ENCODE peak calls at places on chromosome 13, in nine cellular contexts. One of them, this sample, is unnamed.

GRCh38 chr13:112775791-112776279 is 86.0 kb downstream of the ATP11A start:
- DNase-seq in AG08395: no peak
- DNase-seq in EH: no peak
- DNase-seq in left kidney: peak
- DNase-seq in HFF-Myc: no peak
- DNase-seq in stimulated activated CD8-positive, alpha-beta memory T cell treated with anti-CD3 and anti-CD28 coated beads, Interleukin-15, amount 100 ng/mL, for 24 hours: no peak
- DNase-seq in smooth muscle cell of the brain vasculature: no peak
- DNase-seq in mesenchymal stem cell: no peak
- DNase-seq in neural crest cell: no peak
- DNase-seq in this sample: no peak

GRCh38 chr13:110331362-110331761 is 24.3 kb downstream of the COL4A2 start:
- DNase-seq in AG08395: peak
- DNase-seq in mesenchymal stem cell: no peak
- DNase-seq in HFF-Myc: no peak
- DNase-seq in left kidney: peak
- DNase-seq in stimulated activated CD8-positive, alpha-beta memory T cell treated with anti-CD3 and anti-CD28 coated beads, Interleukin-15, amount 100 ng/mL, for 24 hours: no peak
- DNase-seq in smooth muscle cell of the brain vasculature: no peak
- DNase-seq in neural crest cell: no peak
- DNase-seq in EH: peak
- DNase-seq in this sample: no peak

GRCh38 chr13:45674908-45675307 is 27.2 kb upstream of the CBY2 start:
- DNase-seq in HFF-Myc: peak
- DNase-seq in AG08395: peak
- DNase-seq in smooth muscle cell of the brain vasculature: peak
- DNase-seq in mesenchymal stem cell: peak
- DNase-seq in neural crest cell: no peak
- DNase-seq in left kidney: no peak
- DNase-seq in stimulated activated CD8-positive, alpha-beta memory T cell treated with anti-CD3 and anti-CD28 coated beads, Interleukin-15, amount 100 ng/mL, for 24 hours: no peak
- DNase-seq in EH: peak
- DNase-seq in this sample: peak

GRCh38 chr13:48783181-48783630 is 129.5 kb downstream of the CYSLTR2 start:
- DNase-seq in EH: peak
- DNase-seq in HFF-Myc: peak
- DNase-seq in AG08395: peak
- DNase-seq in left kidney: no peak
- DNase-seq in mesenchymal stem cell: peak
- DNase-seq in stimulated activated CD8-positive, alpha-beta memory T cell treated with anti-CD3 and anti-CD28 coated beads, Interleukin-15, amount 100 ng/mL, for 24 hours: no peak
- DNase-seq in neural crest cell: no peak
- DNase-seq in smooth muscle cell of the brain vasculature: peak
- DNase-seq in this sample: peak

GRCh38 chr13:78881746-78882145 is 222.8 kb upstream of the OBI1 start:
- DNase-seq in HFF-Myc: no peak
- DNase-seq in AG08395: no peak
- DNase-seq in neural crest cell: no peak
- DNase-seq in EH: no peak
- DNase-seq in smooth muscle cell of the brain vasculature: no peak
- DNase-seq in stimulated activated CD8-positive, alpha-beta memory T cell treated with anti-CD3 and anti-CD28 coated beads, Interleukin-15, amount 100 ng/mL, for 24 hours: no peak
- DNase-seq in mesenchymal stem cell: no peak
- DNase-seq in left kidney: peak
- DNase-seq in this sample: no peak

GRCh38 chr13:104949840-104950805 is 1585.3 kb downstream of the EFNB2 start:
- DNase-seq in mesenchymal stem cell: peak
- DNase-seq in HFF-Myc: no peak
- DNase-seq in left kidney: peak
- DNase-seq in EH: no peak
- DNase-seq in neural crest cell: no peak
- DNase-seq in smooth muscle cell of the brain vasculature: no peak
- DNase-seq in stimulated activated CD8-positive, alpha-beta memory T cell treated with anti-CD3 and anti-CD28 coated beads, Interleukin-15, amount 100 ng/mL, for 24 hours: no peak
- DNase-seq in AG08395: no peak
- DNase-seq in this sample: no peak

GRCh38 chr13:79258489-79258888 is 147.6 kb downstream of the RBM26 start:
- DNase-seq in left kidney: no peak
- DNase-seq in stimulated activated CD8-positive, alpha-beta memory T cell treated with anti-CD3 and anti-CD28 coated beads, Interleukin-15, amount 100 ng/mL, for 24 hours: no peak
- DNase-seq in smooth muscle cell of the brain vasculature: no peak
- DNase-seq in AG08395: no peak
- DNase-seq in neural crest cell: no peak
- DNase-seq in HFF-Myc: no peak
- DNase-seq in mesenchymal stem cell: no peak
- DNase-seq in EH: no peak
- DNase-seq in this sample: no peak

GRCh38 chr13:114248011-114248410 is 13.3 kb downstream of the CDC16 start:
- DNase-seq in neural crest cell: no peak
- DNase-seq in left kidney: no peak
- DNase-seq in HFF-Myc: no peak
- DNase-seq in AG08395: peak
- DNase-seq in stimulated activated CD8-positive, alpha-beta memory T cell treated with anti-CD3 and anti-CD28 coated beads, Interleukin-15, amount 100 ng/mL, for 24 hours: no peak
- DNase-seq in mesenchymal stem cell: peak
- DNase-seq in smooth muscle cell of the brain vasculature: no peak
- DNase-seq in EH: peak
- DNase-seq in this sample: peak

GRCh38 chr13:97944396-97945029 is 9.0 kb upstream of the IPO5 start:
- DNase-seq in smooth muscle cell of the brain vasculature: peak
- DNase-seq in HFF-Myc: no peak
- DNase-seq in left kidney: no peak
- DNase-seq in neural crest cell: no peak
- DNase-seq in EH: peak
- DNase-seq in mesenchymal stem cell: peak
- DNase-seq in AG08395: no peak
- DNase-seq in stimulated activated CD8-positive, alpha-beta memory T cell treated with anti-CD3 and anti-CD28 coated beads, Interleukin-15, amount 100 ng/mL, for 24 hours: no peak
- DNase-seq in this sample: peak

GRCh38 chr13:45364876-45365557 is 24.0 kb upstream of the TPT1 start:
- DNase-seq in HFF-Myc: no peak
- DNase-seq in neural crest cell: no peak
- DNase-seq in EH: no peak
- DNase-seq in mesenchymal stem cell: no peak
- DNase-seq in left kidney: peak
- DNase-seq in smooth muscle cell of the brain vasculature: no peak
- DNase-seq in stimulated activated CD8-positive, alpha-beta memory T cell treated with anti-CD3 and anti-CD28 coated beads, Interleukin-15, amount 100 ng/mL, for 24 hours: no peak
- DNase-seq in AG08395: no peak
- DNase-seq in this sample: no peak

GRCh38 chr13:106568225-106569003 is 477 bp upstream of the ARGLU1 start:
- DNase-seq in mesenchymal stem cell: no peak
- DNase-seq in left kidney: no peak
- DNase-seq in AG08395: no peak
- DNase-seq in neural crest cell: no peak
- DNase-seq in stimulated activated CD8-positive, alpha-beta memory T cell treated with anti-CD3 and anti-CD28 coated beads, Interleukin-15, amount 100 ng/mL, for 24 hours: no peak
- DNase-seq in smooth muscle cell of the brain vasculature: no peak
- DNase-seq in HFF-Myc: peak
- DNase-seq in EH: no peak
- DNase-seq in this sample: no peak

GRCh38 chr13:99062593-99062992 is 84.7 kb upstream of the DOCK9 start:
- DNase-seq in mesenchymal stem cell: no peak
- DNase-seq in AG08395: peak
- DNase-seq in neural crest cell: no peak
- DNase-seq in left kidney: peak
- DNase-seq in EH: peak
- DNase-seq in HFF-Myc: no peak
- DNase-seq in stimulated activated CD8-positive, alpha-beta memory T cell treated with anti-CD3 and anti-CD28 coated beads, Interleukin-15, amount 100 ng/mL, for 24 hours: no peak
- DNase-seq in smooth muscle cell of the brain vasculature: no peak
- DNase-seq in this sample: no peak

GRCh38 chr13:22936228-22936627 is 244.6 kb upstream of the SGCG start:
- DNase-seq in AG08395: no peak
- DNase-seq in smooth muscle cell of the brain vasculature: no peak
- DNase-seq in mesenchymal stem cell: no peak
- DNase-seq in stimulated activated CD8-positive, alpha-beta memory T cell treated with anti-CD3 and anti-CD28 coated beads, Interleukin-15, amount 100 ng/mL, for 24 hours: no peak
- DNase-seq in EH: no peak
- DNase-seq in HFF-Myc: no peak
- DNase-seq in left kidney: no peak
- DNase-seq in neural crest cell: no peak
- DNase-seq in this sample: no peak

GRCh38 chr13:97982286-97982685 is 28.8 kb downstream of the IPO5 start:
- DNase-seq in EH: peak
- DNase-seq in HFF-Myc: no peak
- DNase-seq in mesenchymal stem cell: peak
- DNase-seq in AG08395: peak
- DNase-seq in neural crest cell: no peak
- DNase-seq in smooth muscle cell of the brain vasculature: no peak
- DNase-seq in stimulated activated CD8-positive, alpha-beta memory T cell treated with anti-CD3 and anti-CD28 coated beads, Interleukin-15, amount 100 ng/mL, for 24 hours: no peak
- DNase-seq in left kidney: no peak
- DNase-seq in this sample: no peak

GRCh38 chr13:40653558-40654318 is 12.7 kb downstream of the FOXO1 start:
- DNase-seq in smooth muscle cell of the brain vasculature: no peak
- DNase-seq in mesenchymal stem cell: peak
- DNase-seq in HFF-Myc: no peak
- DNase-seq in AG08395: no peak
- DNase-seq in EH: peak
- DNase-seq in stimulated activated CD8-positive, alpha-beta memory T cell treated with anti-CD3 and anti-CD28 coated beads, Interleukin-15, amount 100 ng/mL, for 24 hours: no peak
- DNase-seq in neural crest cell: no peak
- DNase-seq in left kidney: peak
- DNase-seq in this sample: no peak

GRCh38 chr13:73996569-73996968 is 137.6 kb downstream of the KLF12 start:
- DNase-seq in EH: no peak
- DNase-seq in neural crest cell: no peak
- DNase-seq in HFF-Myc: no peak
- DNase-seq in AG08395: no peak
- DNase-seq in left kidney: no peak
- DNase-seq in mesenchymal stem cell: no peak
- DNase-seq in stimulated activated CD8-positive, alpha-beta memory T cell treated with anti-CD3 and anti-CD28 coated beads, Interleukin-15, amount 100 ng/mL, for 24 hours: no peak
- DNase-seq in smooth muscle cell of the brain vasculature: no peak
- DNase-seq in this sample: no peak

GRCh38 chr13:37652596-37652995 is 54.0 kb upstream of the POSTN start:
- DNase-seq in mesenchymal stem cell: no peak
- DNase-seq in stimulated activated CD8-positive, alpha-beta memory T cell treated with anti-CD3 and anti-CD28 coated beads, Interleukin-15, amount 100 ng/mL, for 24 hours: no peak
- DNase-seq in HFF-Myc: no peak
- DNase-seq in AG08395: no peak
- DNase-seq in EH: peak
- DNase-seq in left kidney: no peak
- DNase-seq in smooth muscle cell of the brain vasculature: no peak
- DNase-seq in neural crest cell: no peak
- DNase-seq in this sample: peak

GRCh38 chr13:72643339-72643989 is 84.0 kb downstream of the MZT1 start:
- DNase-seq in mesenchymal stem cell: peak
- DNase-seq in neural crest cell: peak
- DNase-seq in stimulated activated CD8-positive, alpha-beta memory T cell treated with anti-CD3 and anti-CD28 coated beads, Interleukin-15, amount 100 ng/mL, for 24 hours: peak
- DNase-seq in EH: peak
- DNase-seq in left kidney: peak
- DNase-seq in AG08395: peak
- DNase-seq in smooth muscle cell of the brain vasculature: peak
- DNase-seq in HFF-Myc: peak
- DNase-seq in this sample: peak

GRCh38 chr13:51887441-51887840 is 25.7 kb downstream of the CCDC70 start:
- DNase-seq in EH: no peak
- DNase-seq in neural crest cell: no peak
- DNase-seq in mesenchymal stem cell: no peak
- DNase-seq in HFF-Myc: no peak
- DNase-seq in AG08395: no peak
- DNase-seq in left kidney: no peak
- DNase-seq in stimulated activated CD8-positive, alpha-beta memory T cell treated with anti-CD3 and anti-CD28 coated beads, Interleukin-15, amount 100 ng/mL, for 24 hours: no peak
- DNase-seq in smooth muscle cell of the brain vasculature: no peak
- DNase-seq in this sample: no peak

GRCh38 chr13:103883152-103883551 is 816.9 kb upstream of the SLC10A2 start:
- DNase-seq in left kidney: peak
- DNase-seq in HFF-Myc: no peak
- DNase-seq in mesenchymal stem cell: peak
- DNase-seq in smooth muscle cell of the brain vasculature: peak
- DNase-seq in AG08395: peak
- DNase-seq in neural crest cell: peak
- DNase-seq in EH: peak
- DNase-seq in stimulated activated CD8-positive, alpha-beta memory T cell treated with anti-CD3 and anti-CD28 coated beads, Interleukin-15, amount 100 ng/mL, for 24 hours: no peak
- DNase-seq in this sample: peak

GRCh38 chr13:51585234-51585672 is 991 bp downstream of the WDFY2 start:
- DNase-seq in AG08395: no peak
- DNase-seq in neural crest cell: no peak
- DNase-seq in mesenchymal stem cell: peak
- DNase-seq in left kidney: peak
- DNase-seq in HFF-Myc: no peak
- DNase-seq in stimulated activated CD8-positive, alpha-beta memory T cell treated with anti-CD3 and anti-CD28 coated beads, Interleukin-15, amount 100 ng/mL, for 24 hours: no peak
- DNase-seq in EH: peak
- DNase-seq in smooth muscle cell of the brain vasculature: no peak
- DNase-seq in this sample: no peak

GRCh38 chr13:80086304-80086721 is 254.6 kb downstream of the SPRY2 start:
- DNase-seq in HFF-Myc: no peak
- DNase-seq in left kidney: no peak
- DNase-seq in AG08395: no peak
- DNase-seq in mesenchymal stem cell: no peak
- DNase-seq in smooth muscle cell of the brain vasculature: no peak
- DNase-seq in neural crest cell: no peak
- DNase-seq in EH: no peak
- DNase-seq in stimulated activated CD8-positive, alpha-beta memory T cell treated with anti-CD3 and anti-CD28 coated beads, Interleukin-15, amount 100 ng/mL, for 24 hours: no peak
- DNase-seq in this sample: no peak

GRCh38 chr13:73039201-73040108 is 19.4 kb upstream of the KLF5 start:
- DNase-seq in neural crest cell: no peak
- DNase-seq in smooth muscle cell of the brain vasculature: no peak
- DNase-seq in AG08395: no peak
- DNase-seq in left kidney: no peak
- DNase-seq in EH: no peak
- DNase-seq in stimulated activated CD8-positive, alpha-beta memory T cell treated with anti-CD3 and anti-CD28 coated beads, Interleukin-15, amount 100 ng/mL, for 24 hours: no peak
- DNase-seq in mesenchymal stem cell: no peak
- DNase-seq in HFF-Myc: no peak
- DNase-seq in this sample: no peak

GRCh38 chr13:45500492-45501174 is 35.9 kb downstream of the COG3 start:
- DNase-seq in left kidney: no peak
- DNase-seq in neural crest cell: no peak
- DNase-seq in HFF-Myc: peak
- DNase-seq in AG08395: peak
- DNase-seq in smooth muscle cell of the brain vasculature: peak
- DNase-seq in stimulated activated CD8-positive, alpha-beta memory T cell treated with anti-CD3 and anti-CD28 coated beads, Interleukin-15, amount 100 ng/mL, for 24 hours: no peak
- DNase-seq in EH: peak
- DNase-seq in mesenchymal stem cell: peak
- DNase-seq in this sample: peak

GRCh38 chr13:105450784-105451183 is 1084.7 kb downstream of the EFNB2 start:
- DNase-seq in smooth muscle cell of the brain vasculature: no peak
- DNase-seq in HFF-Myc: no peak
- DNase-seq in EH: no peak
- DNase-seq in AG08395: no peak
- DNase-seq in neural crest cell: no peak
- DNase-seq in mesenchymal stem cell: no peak
- DNase-seq in stimulated activated CD8-positive, alpha-beta memory T cell treated with anti-CD3 and anti-CD28 coated beads, Interleukin-15, amount 100 ng/mL, for 24 hours: no peak
- DNase-seq in left kidney: no peak
- DNase-seq in this sample: no peak

GRCh38 chr13:111318396-111318795 is 2.0 kb upstream of the TEX29 start:
- DNase-seq in mesenchymal stem cell: no peak
- DNase-seq in smooth muscle cell of the brain vasculature: no peak
- DNase-seq in AG08395: no peak
- DNase-seq in neural crest cell: no peak
- DNase-seq in EH: no peak
- DNase-seq in stimulated activated CD8-positive, alpha-beta memory T cell treated with anti-CD3 and anti-CD28 coated beads, Interleukin-15, amount 100 ng/mL, for 24 hours: no peak
- DNase-seq in HFF-Myc: no peak
- DNase-seq in left kidney: no peak
- DNase-seq in this sample: no peak

GRCh38 chr13:75550159-75550567 is 572 bp downstream of the UCHL3 start:
- DNase-seq in EH: peak
- DNase-seq in stimulated activated CD8-positive, alpha-beta memory T cell treated with anti-CD3 and anti-CD28 coated beads, Interleukin-15, amount 100 ng/mL, for 24 hours: no peak
- DNase-seq in neural crest cell: no peak
- DNase-seq in smooth muscle cell of the brain vasculature: no peak
- DNase-seq in HFF-Myc: peak
- DNase-seq in left kidney: peak
- DNase-seq in AG08395: peak
- DNase-seq in mesenchymal stem cell: peak
- DNase-seq in this sample: peak

GRCh38 chr13:101258071-101258470 is 158.2 kb downstream of the NALCN start:
- DNase-seq in HFF-Myc: peak
- DNase-seq in EH: peak
- DNase-seq in mesenchymal stem cell: peak
- DNase-seq in smooth muscle cell of the brain vasculature: peak
- DNase-seq in left kidney: peak
- DNase-seq in neural crest cell: no peak
- DNase-seq in AG08395: peak
- DNase-seq in stimulated activated CD8-positive, alpha-beta memory T cell treated with anti-CD3 and anti-CD28 coated beads, Interleukin-15, amount 100 ng/mL, for 24 hours: no peak
- DNase-seq in this sample: peak

GRCh38 chr13:101416181-101417042 is at the start of gene NALCN:
- DNase-seq in HFF-Myc: no peak
- DNase-seq in mesenchymal stem cell: peak
- DNase-seq in left kidney: peak
- DNase-seq in AG08395: peak
- DNase-seq in neural crest cell: peak
- DNase-seq in EH: peak
- DNase-seq in smooth muscle cell of the brain vasculature: no peak
- DNase-seq in stimulated activated CD8-positive, alpha-beta memory T cell treated with anti-CD3 and anti-CD28 coated beads, Interleukin-15, amount 100 ng/mL, for 24 hours: no peak
- DNase-seq in this sample: no peak

GRCh38 chr13:98796798-98797197 is 44.3 kb upstream of the SLC15A1 start:
- DNase-seq in neural crest cell: no peak
- DNase-seq in AG08395: no peak
- DNase-seq in mesenchymal stem cell: no peak
- DNase-seq in smooth muscle cell of the brain vasculature: no peak
- DNase-seq in stimulated activated CD8-positive, alpha-beta memory T cell treated with anti-CD3 and anti-CD28 coated beads, Interleukin-15, amount 100 ng/mL, for 24 hours: no peak
- DNase-seq in EH: no peak
- DNase-seq in left kidney: no peak
- DNase-seq in HFF-Myc: no peak
- DNase-seq in this sample: no peak